ENCODE peak calls at places on chromosomes 3 and 15, in seven cellular contexts. R, J, H, T, C, G and E are unnamed samples.

GRCh38 chr15:74964794-74965193 is 8.2 kb upstream of the RPP25 start:
- DNase-seq in R (no peak), G (no peak), H (no peak), C (no peak), J (no peak), T (no peak), E (no peak)

GRCh38 chr15:94282269-94283250 is 51.2 kb downstream of the MCTP2 start:
- DNase-seq in G (no peak), J (no peak), T (no peak), C (peak; percentile 30), H (no peak), R (no peak), E (no peak)

GRCh38 chr3:193407688-193408087 is 29.1 kb upstream of the ATP13A5 start:
- DNase-seq in T (no peak), J (no peak), C (no peak), G (no peak), H (no peak), R (no peak), E (no peak)

GRCh38 chr3:103730744-103731143 is 1295.9 kb downstream of the ZPLD1 start:
- DNase-seq in R (no peak), C (no peak), T (no peak), H (no peak), G (no peak), J (no peak), E (no peak)

GRCh38 chr3:111639316-111639715 is 44.2 kb upstream of the ZBED2 start:
- DNase-seq in C (no peak), J (no peak), R (no peak), H (no peak), G (no peak), T (no peak), E (peak; percentile 49)

GRCh38 chr3:8571256-8571655 is 69.6 kb downstream of the LMCD1 start:
- DNase-seq in R (no peak), G (peak; percentile 74), C (no peak), J (no peak), T (no peak), H (no peak), E (no peak)

GRCh38 chr3:187186801-187187421 is 10.4 kb upstream of the RTP1 start:
- DNase-seq in R (no peak), T (no peak), C (peak; percentile 67), H (peak; percentile 97), G (no peak), J (peak; percentile 52), E (no peak)

GRCh38 chr3:132417695-132418520 is 606 bp downstream of the DNAJC13 start:
- DNase-seq in H (peak; percentile 80), T (no peak), R (no peak), C (peak; percentile 59), G (peak; percentile 73), J (peak; percentile 35), E (peak; percentile 87)

GRCh38 chr15:74994236-74994635 is 1.1 kb upstream of the SCAMP5 start:
- DNase-seq in C (no peak), H (no peak), G (no peak), J (no peak), T (no peak), R (no peak), E (no peak)

GRCh38 chr3:137770821-137771399 is 6.8 kb downstream of the SOX14 start:
- DNase-seq in C (no peak), G (no peak), H (no peak), R (no peak), T (no peak), J (no peak), E (peak; percentile 83)

GRCh38 chr3:153096611-153097200 is 65.3 kb upstream of the RAP2B start:
- DNase-seq in H (no peak), T (no peak), R (no peak), G (no peak), C (no peak), J (no peak), E (no peak)

GRCh38 chr3:151047636-151048035 is 37.8 kb upstream of the MED12L start:
- DNase-seq in R (no peak), J (no peak), C (no peak), G (no peak), H (no peak), T (no peak), E (no peak)

GRCh38 chr3:126083511-126083912 is 412 bp downstream of the SLC41A3 start:
- DNase-seq in C (peak; percentile 77), J (peak; percentile 43), H (no peak), R (peak; percentile 44), G (no peak), T (no peak), E (no peak)